ENCODE peak calls at places on chromosomes 6 and 20, in four cellular contexts. P is mesenchymal stem cell, G is A549, L is HCT116. U is an unnamed sample.

GRCh38 chr20:51363378-51363777 is 179.1 kb downstream of the NFATC2 start:
- DNase-seq in P (no peak), G (no peak), L (no peak), U (no peak)

GRCh38 chr6:150566486-150566885 is 33.2 kb upstream of the PLEKHG1 start:
- DNase-seq in P (no peak), G (no peak), L (no peak), U (no peak)

GRCh38 chr6:75349262-75349984 is 64.8 kb upstream of the TMEM30A start:
- DNase-seq in P (peak), G (no peak), L (no peak), U (no peak)

GRCh38 chr6:163533443-163533842 is 118.9 kb downstream of the QKI start:
- DNase-seq in P (peak), G (peak), L (no peak), U (peak)

GRCh38 chr20:49859011-49859410 is 46.4 kb downstream of the SLC9A8 start:
- DNase-seq in P (no peak), G (no peak), L (no peak), U (no peak)

GRCh38 chr20:46590453-46590852 is 40.0 kb upstream of the OCSTAMP start:
- DNase-seq in P (no peak), G (no peak), L (no peak), U (no peak)

GRCh38 chr6:98835149-98836024 is 1.0 kb downstream of the POU3F2 start:
- DNase-seq in P (no peak), G (peak), L (no peak), U (peak)

GRCh38 chr20:50310673-50311051 is 120.0 kb downstream of the CEBPB start:
- DNase-seq in P (no peak), G (no peak), L (no peak), U (no peak)

GRCh38 chr6:16690244-16691142 is 70.8 kb downstream of the ATXN1 start:
- DNase-seq in P (peak), G (peak), L (no peak), U (peak)

GRCh38 chr6:73285674-73286283 is 22.8 kb upstream of the KHDC1 start:
- DNase-seq in P (peak), G (peak), L (peak), U (peak)

GRCh38 chr20:44072381-44072780 is 114.6 kb downstream of the JPH2 start:
- DNase-seq in P (no peak), G (no peak), L (no peak), U (no peak)

GRCh38 chr20:44856442-44856841 is 29.1 kb upstream of the YWHAB start:
- DNase-seq in P (no peak), G (no peak), L (no peak), U (no peak)

GRCh38 chr20:45456632-45457031 is 12.9 kb upstream of the WFDC2 start:
- DNase-seq in P (no peak), G (peak), L (peak), U (no peak)

DNA sequence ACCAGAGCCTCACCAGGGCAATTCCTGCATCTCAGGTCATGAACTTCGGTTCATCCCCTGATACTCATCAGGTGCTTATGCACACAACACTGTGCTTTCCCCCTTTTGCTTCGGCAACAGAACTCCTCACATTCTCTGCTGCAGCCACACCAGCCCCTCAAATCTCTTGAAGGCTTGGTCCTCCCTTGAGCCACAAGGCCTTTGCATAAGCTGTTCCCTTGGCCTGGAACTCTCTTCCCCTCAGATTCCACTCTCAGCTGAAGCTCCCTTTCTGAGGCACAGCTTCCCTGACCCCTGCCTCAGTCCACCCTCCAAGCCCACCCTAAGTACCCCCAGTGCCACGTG is 76.4 kb downstream of the NOL4L start:
- DNase-seq in P (no peak), G (no peak), L (no peak), U (no peak)
- H3K27ac ChIP-seq in P (no peak), G (no peak), L (no peak), U (no peak)

GRCh38 chr6:87639373-87639772 is 49.4 kb downstream of the ORC3 start:
- DNase-seq in P (no peak), G (no peak), L (no peak), U (no peak)
- H3K4me2 ChIP-seq in P (no peak), G (no peak), L (no peak), U (no peak)

GRCh38 chr6:102028173-102028572 is 634.7 kb downstream of the GRIK2 start:
- DNase-seq in P (no peak), G (no peak), L (no peak), U (no peak)
- H3K27ac ChIP-seq in P (no peak), G (no peak), L (no peak), U (no peak)

GRCh38 chr6:3383525-3383924 is 73.3 kb downstream of the SLC22A23 start:
- DNase-seq in P (peak), G (peak), L (peak), U (no peak)
- H3K4me2 ChIP-seq in P (no peak), G (peak), L (peak), U (no peak)

DNA sequence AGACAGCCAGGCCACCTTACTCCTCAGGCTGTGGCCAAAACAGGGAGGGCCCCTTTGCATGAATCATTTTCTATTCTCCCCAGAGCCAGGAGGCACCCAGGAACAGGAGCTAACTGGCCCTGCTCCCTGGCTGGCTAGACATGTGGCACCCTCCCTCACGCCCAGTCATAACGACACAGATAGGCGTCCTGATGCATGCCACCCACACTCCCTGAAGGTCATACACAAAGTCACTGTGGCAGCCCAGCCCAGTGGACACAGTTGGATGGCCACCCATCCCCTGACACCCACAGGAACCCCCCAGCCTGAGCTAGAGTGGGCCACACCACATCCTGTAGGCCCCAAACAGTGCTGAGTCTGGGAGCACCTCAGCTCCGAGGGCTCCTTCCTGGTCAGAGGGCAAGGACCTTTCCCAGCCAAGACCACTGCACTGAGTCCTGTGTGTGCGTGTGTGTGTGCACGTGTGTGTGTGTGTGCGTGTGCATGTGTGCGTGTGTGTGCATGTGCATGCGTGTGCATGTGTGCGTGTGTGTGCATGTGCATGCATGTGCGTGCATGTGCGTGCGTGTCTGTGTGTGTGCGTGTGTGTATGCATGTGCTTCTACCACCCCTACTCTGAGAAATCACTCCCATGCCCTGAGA is 21.6 kb downstream of the TFEB start:
- DNase-seq in P (no peak), G (no peak), L (no peak), U (peak)
- H3K27ac ChIP-seq in P (peak), G (peak), L (peak), U (no peak)

DNA sequence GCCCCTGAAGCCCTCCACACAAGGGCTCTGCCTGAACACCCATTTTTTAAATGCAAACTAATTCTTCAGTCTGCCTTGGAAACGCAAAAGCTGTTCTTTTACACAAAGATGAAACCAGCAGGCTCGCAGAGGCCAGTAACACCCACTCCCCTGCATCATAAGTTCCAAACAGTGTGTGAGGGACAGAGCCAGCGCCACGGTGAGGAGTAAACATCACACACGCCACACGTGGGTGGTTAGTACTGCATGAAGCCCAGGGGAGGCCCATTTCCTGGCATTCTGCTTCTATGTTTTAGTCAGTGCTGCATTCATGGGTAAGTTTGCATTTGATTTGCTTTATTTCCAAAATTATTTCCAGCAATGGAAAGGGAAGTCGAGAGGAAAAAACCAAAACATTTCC is 217.7 kb upstream of the RIN2 start:
- DNase-seq in P (no peak), G (no peak), L (no peak), U (no peak)
- H3K4me2 ChIP-seq in P (no peak), G (no peak), L (no peak), U (no peak)

GRCh38 chr6:56730663-56731529 is 88.2 kb upstream of the DST start:
- DNase-seq in P (peak), G (no peak), L (no peak), U (no peak)
- H3K27ac ChIP-seq in P (peak), G (peak), L (peak), U (peak)